ENCODE peak calls at places on chromosomes 5 and 9, in seven cellular contexts. U, E, H, K, D, G and P are unnamed samples. For H3K4me1 and H3K9me3, the result is how much of the 10 kb centered on the place peaks cover.

GRCh38 chr5:76908166-76908565 is 44.7 kb upstream of the CRHBP start:
- DNase-seq in U (no peak), E (no peak), H (no peak), K (no peak), D (no peak), G (no peak), P (no peak)

GRCh38 chr5:60435808-60436207 is 264.2 kb downstream of the DEPDC1B start:
- DNase-seq in U (no peak), E (no peak), H (no peak), K (no peak), D (no peak), G (no peak), P (peak)

GRCh38 chr5:26482817-26483375 is 555.5 kb downstream of the CDH9 start:
- DNase-seq in U (peak), E (no peak), H (no peak), K (peak), D (peak), G (no peak), P (peak)

GRCh38 chr5:32476891-32477290 is 32.4 kb upstream of the ZFR start:
- DNase-seq in U (no peak), E (no peak), H (no peak), K (no peak), D (no peak), G (no peak), P (no peak)

GRCh38 chr5:64947031-64947430 is 178.3 kb downstream of the CWC27 start:
- DNase-seq in U (no peak), E (no peak), H (no peak), K (no peak), D (peak), G (no peak), P (peak)

GRCh38 chr9:35757527-35758275 is 3.6 kb upstream of the MSMP start:
- DNase-seq in U (no peak), E (no peak), H (no peak), K (no peak), D (no peak), G (no peak), P (no peak)

GRCh38 chr5:150918613-150919012 is 13.8 kb upstream of the ZNF300 start:
- DNase-seq in U (no peak), E (no peak), H (no peak), K (no peak), D (no peak), G (no peak), P (no peak)

GRCh38 chr9:109422641-109423040 is 75.5 kb downstream of the PTPN3 start:
- DNase-seq in U (no peak), E (no peak), H (no peak), K (no peak), D (no peak), G (no peak), P (no peak)

GRCh38 chr9:589723-590122 is 251.8 kb upstream of the DMRT1 start:
- DNase-seq in U (no peak), E (no peak), H (no peak), K (no peak), D (no peak), G (no peak), P (peak)

GRCh38 chr5:60507687-60508086 is 192.3 kb downstream of the DEPDC1B start:
- DNase-seq in U (no peak), E (no peak), H (no peak), K (no peak), D (no peak), G (no peak), P (peak)

GRCh38 chr5:2149196-2149541 is 266.4 kb upstream of the IRX4 start:
- DNase-seq in U (no peak), E (no peak), H (no peak), K (no peak), D (no peak), G (no peak), P (peak)

GRCh38 chr5:112569596-112569995 is 150.5 kb upstream of the EPB41L4A start:
- DNase-seq in U (no peak), E (no peak), H (no peak), K (no peak), D (no peak), G (no peak), P (no peak)

GRCh38 chr9:106969696-106970095 is 106.7 kb downstream of the ZNF462 start:
- DNase-seq in U (no peak), E (no peak), H (no peak), K (no peak), D (peak), G (no peak), P (no peak)

GRCh38 chr5:119274767-119275130 is 81.1 kb upstream of the TNFAIP8 start:
- DNase-seq in U (peak), E (no peak), H (no peak), K (no peak), D (no peak), G (no peak), P (no peak)

GRCh38 chr9:35728041-35728971 is 3.7 kb downstream of the TLN1 start:
- DNase-seq in U (no peak), E (peak), H (peak), K (no peak), D (peak), G (peak), P (peak)

GRCh38 chr9:97714435-97714834 is 17.3 kb upstream of the XPA start:
- DNase-seq in U (no peak), E (no peak), H (no peak), K (no peak), D (no peak), G (peak), P (peak)

GRCh38 chr9:126293522-126293889 is 33.1 kb upstream of the MVB12B start:
- DNase-seq in U (no peak), E (no peak), H (no peak), K (no peak), D (no peak), G (no peak), P (no peak)

GRCh38 chr9:127559247-127559680 is 52.8 kb upstream of the STXBP1 start:
- DNase-seq in U (no peak), E (no peak), H (no peak), K (no peak), D (no peak), G (no peak), P (no peak)

GRCh38 chr9:127557466-127557869 is 54.6 kb upstream of the STXBP1 start:
- DNase-seq in U (no peak), E (peak), H (peak), K (no peak), D (peak), G (no peak), P (peak)

GRCh38 chr9:127557998-127558546 is 54.0 kb upstream of the STXBP1 start:
- DNase-seq in U (no peak), E (no peak), H (peak), K (no peak), D (no peak), G (no peak), P (no peak)

GRCh38 chr9:127556871-127557270 is 55.2 kb upstream of the STXBP1 start:
- DNase-seq in U (no peak), E (peak), H (no peak), K (no peak), D (no peak), G (no peak), P (no peak)

DNA sequence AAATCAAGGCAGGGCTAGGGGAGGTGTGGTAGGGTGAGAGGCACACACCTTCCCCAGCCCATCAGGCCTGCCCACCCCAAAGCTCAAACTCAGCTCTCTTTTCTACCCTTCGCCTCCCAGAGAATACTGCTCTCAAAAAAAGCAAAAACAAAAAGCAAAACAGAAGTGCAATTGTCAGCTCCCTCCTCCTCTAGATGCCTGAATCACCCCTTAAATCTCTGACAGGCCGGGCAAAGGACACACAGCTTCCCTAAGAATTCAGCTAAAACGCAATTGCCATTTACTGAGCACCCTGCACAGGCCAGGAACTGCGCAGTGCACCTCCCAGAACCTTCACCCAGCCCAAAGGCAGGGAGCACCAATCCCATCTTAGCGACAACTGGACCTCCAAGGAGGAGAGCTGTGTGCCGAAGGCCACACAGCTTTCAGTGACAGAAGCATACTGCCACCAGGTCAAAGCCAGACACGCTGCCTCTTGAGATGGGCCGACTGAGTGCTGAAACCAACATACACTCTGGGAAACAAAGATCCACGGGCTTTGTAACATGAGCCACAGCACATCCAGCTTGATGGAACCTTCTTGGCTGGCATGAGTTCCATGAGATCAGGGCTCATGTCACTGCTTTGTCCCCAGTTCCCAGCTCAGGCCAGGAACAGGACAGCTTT is 53.4 kb upstream of the STXBP1 start:
- DNase-seq in U (no peak), E (no peak), H (no peak), K (no peak), D (peak), G (no peak), P (no peak)
- H3K4me1 ChIP-seq in U (half or more), E (under half), H (half or more), K (under half), D (under half), G (under half), P (under half)

GRCh38 chr9:11431490-11431889 is 818.7 kb upstream of the PTPRD start:
- DNase-seq in U (no peak), E (no peak), H (no peak), K (no peak), D (no peak), G (no peak), P (no peak)
- H3K9me3 ChIP-seq in U (under half), E (under half), H (under half), K (under half), D (under half), G (under half), P (under half)

DNA sequence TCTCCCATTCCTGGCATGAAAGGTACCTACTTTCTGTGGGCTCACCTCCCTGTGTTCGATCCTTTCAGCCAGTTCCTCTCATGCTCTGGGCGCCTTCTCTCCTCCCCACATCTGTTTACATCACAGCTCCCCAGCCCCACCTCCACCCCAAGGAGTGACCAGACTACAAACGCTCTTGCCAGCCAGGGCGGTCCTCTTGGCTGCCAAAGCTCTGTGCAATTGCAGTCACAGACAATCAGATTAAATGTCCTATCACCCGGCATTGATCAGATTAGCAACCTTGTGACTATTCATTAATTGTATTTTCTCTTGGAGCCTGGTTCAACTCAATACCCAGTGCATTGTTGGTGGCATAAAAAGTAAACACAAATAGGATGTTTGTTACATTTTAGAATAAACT is 211.2 kb upstream of the TBCA start:
- DNase-seq in U (no peak), E (no peak), H (no peak), K (no peak), D (no peak), G (no peak), P (no peak)
- H3K4me1 ChIP-seq in U (under half), E (under half), H (under half), K (under half), D (under half), G (under half), P (under half)

GRCh38 chr5:63794296-63794695 is 167.9 kb downstream of the HTR1A start:
- DNase-seq in U (no peak), E (no peak), H (no peak), K (no peak), D (no peak), G (no peak), P (no peak)
- H3K9me3 ChIP-seq in U (under half), E (under half), H (under half), K (under half), D (under half), G (under half), P (under half)

GRCh38 chr5:158770506-158770905 is 329.2 kb downstream of the EBF1 start:
- DNase-seq in U (no peak), E (no peak), H (no peak), K (peak), D (no peak), G (no peak), P (peak)

GRCh38 chr5:158769702-158770101 is 330.0 kb downstream of the EBF1 start:
- DNase-seq in U (no peak), E (no peak), H (no peak), K (no peak), D (no peak), G (no peak), P (no peak)

GRCh38 chr5:158776681-158777080 is 323.0 kb downstream of the EBF1 start:
- DNase-seq in U (no peak), E (no peak), H (no peak), K (no peak), D (no peak), G (no peak), P (no peak)

GRCh38 chr5:158769079-158769478 is 330.6 kb downstream of the EBF1 start:
- DNase-seq in U (no peak), E (no peak), H (no peak), K (no peak), D (no peak), G (no peak), P (no peak)

DNA sequence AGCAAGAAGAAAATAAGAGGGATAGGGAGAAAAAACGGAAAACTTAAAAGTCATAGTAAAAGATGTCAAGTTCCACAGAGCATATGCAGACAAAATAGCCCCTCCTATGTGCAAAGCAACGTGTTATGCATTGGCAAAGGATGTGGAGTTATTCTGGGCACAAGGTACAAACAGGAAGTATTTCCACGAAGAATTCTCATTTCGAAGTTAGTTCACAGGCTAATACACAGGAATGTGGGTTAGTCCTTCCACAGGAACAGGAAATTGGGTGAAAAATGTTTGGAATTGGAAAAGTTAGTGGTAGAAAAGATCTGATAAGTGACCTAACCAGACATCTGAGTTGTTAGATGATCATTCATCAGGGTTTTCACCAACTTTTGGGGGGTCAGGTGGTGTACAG is 326.6 kb downstream of the EBF1 start:
- DNase-seq in U (no peak), E (no peak), H (no peak), K (no peak), D (no peak), G (no peak), P (no peak)
- H3K4me1 ChIP-seq in U (under half), E (under half), H (under half), K (under half), D (under half), G (under half), P (under half)

GRCh38 chr5:18091758-18092157 is 457.5 kb downstream of the TAF11L14 start:
- DNase-seq in U (peak), E (no peak), H (no peak), K (no peak), D (no peak), G (no peak), P (no peak)

GRCh38 chr5:18090177-18090576 is 455.9 kb downstream of the TAF11L14 start:
- DNase-seq in U (no peak), E (no peak), H (no peak), K (no peak), D (no peak), G (no peak), P (no peak)

DNA sequence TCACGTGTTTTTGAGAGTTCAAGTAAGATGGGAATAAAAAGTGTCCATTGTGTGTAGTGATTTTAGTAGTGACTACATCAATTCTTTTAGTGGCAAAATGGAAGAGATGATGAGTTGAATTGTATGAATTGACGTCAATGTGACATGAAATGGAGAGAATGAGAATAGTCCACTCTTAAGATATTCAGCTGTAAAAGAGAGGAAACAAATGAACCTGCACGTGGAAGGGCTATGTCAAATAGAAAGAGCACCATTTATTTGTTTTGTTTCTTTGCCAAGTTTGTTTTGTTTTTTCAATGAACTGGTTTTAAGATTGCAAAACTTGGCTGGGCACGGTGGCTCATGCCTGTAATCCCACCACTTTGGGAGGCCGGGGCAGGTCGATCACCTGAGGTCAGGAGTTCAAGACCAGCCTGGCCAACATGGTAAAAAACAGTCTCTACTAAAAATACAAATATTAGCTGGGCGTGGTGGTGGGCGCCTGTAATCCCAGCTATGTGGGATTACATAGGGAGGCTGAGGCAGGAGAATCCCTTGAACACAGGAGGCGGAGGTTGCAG is 453.8 kb downstream of the TAF11L14 start:
- DNase-seq in U (no peak), E (no peak), H (no peak), K (no peak), D (no peak), G (no peak), P (no peak)
- H3K9me3 ChIP-seq in U (under half), E (under half), H (under half), K (under half), D (under half), G (under half), P (under half)

GRCh38 chr9:33165263-33166151 is 1.6 kb downstream of the B4GALT1 start:
- DNase-seq in U (no peak), E (no peak), H (no peak), K (no peak), D (peak), G (peak), P (peak)

GRCh38 chr9:33166263-33167083 is 663 bp downstream of the B4GALT1 start:
- DNase-seq in U (no peak), E (peak), H (no peak), K (no peak), D (no peak), G (no peak), P (peak)

GRCh38 chr9:33163433-33164137 is 3.6 kb downstream of the B4GALT1 start:
- DNase-seq in U (no peak), E (no peak), H (no peak), K (no peak), D (no peak), G (no peak), P (no peak)

GRCh38 chr9:33162721-33163311 is 4.3 kb downstream of the B4GALT1 start:
- DNase-seq in U (no peak), E (peak), H (no peak), K (no peak), D (no peak), G (no peak), P (peak)

DNA sequence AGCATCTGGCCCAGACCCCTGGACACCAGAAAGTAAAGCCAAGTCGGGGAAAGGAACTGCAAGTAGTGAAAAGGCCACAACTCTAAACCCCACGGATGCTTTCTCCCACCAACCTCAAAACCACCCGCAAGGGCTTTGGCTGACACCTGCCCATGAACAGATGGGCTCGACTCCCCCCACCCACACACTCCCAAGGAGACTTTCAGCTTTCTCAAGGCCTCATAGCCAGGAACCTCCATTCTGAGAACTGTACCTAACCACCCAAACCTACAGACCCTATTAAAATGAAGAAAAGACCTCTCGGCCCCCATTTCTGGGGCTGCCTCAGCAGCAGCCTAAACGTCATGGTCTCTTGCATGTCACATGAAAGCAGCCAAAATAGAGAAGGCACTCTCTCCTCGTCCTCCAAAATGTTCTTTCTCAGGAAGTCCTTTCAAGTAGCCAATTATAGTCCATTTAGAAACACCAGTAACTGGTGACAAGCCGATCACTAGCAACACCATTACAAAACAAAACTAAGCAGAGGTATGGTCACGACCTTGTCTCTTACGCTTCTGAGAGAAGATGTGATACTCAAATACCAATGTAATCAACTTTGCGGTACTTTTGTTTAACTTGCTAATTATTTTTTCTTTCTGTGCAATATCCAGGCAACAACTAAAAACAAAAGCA is 2.9 kb downstream of the B4GALT1 start:
- DNase-seq in U (no peak), E (no peak), H (no peak), K (no peak), D (peak), G (peak), P (no peak)
- H3K4me1 ChIP-seq in U (half or more), E (half or more), H (half or more), K (under half), D (half or more), G (half or more), P (half or more)

GRCh38 chr5:141343953-141344463 is 379 bp downstream of the PCDHGA3 start:
- DNase-seq in U (no peak), E (no peak), H (no peak), K (no peak), D (no peak), G (no peak), P (no peak)
- H3K9me3 ChIP-seq in U (under half), E (under half), H (under half), K (under half), D (under half), G (under half), P (under half)

GRCh38 chr9:16622541-16622940 is 247.9 kb downstream of the BNC2 start:
- DNase-seq in U (no peak), E (no peak), H (no peak), K (no peak), D (no peak), G (no peak), P (no peak)
- H3K4me1 ChIP-seq in U (under half), E (under half), H (under half), K (under half), D (under half), G (under half), P (under half)

DNA sequence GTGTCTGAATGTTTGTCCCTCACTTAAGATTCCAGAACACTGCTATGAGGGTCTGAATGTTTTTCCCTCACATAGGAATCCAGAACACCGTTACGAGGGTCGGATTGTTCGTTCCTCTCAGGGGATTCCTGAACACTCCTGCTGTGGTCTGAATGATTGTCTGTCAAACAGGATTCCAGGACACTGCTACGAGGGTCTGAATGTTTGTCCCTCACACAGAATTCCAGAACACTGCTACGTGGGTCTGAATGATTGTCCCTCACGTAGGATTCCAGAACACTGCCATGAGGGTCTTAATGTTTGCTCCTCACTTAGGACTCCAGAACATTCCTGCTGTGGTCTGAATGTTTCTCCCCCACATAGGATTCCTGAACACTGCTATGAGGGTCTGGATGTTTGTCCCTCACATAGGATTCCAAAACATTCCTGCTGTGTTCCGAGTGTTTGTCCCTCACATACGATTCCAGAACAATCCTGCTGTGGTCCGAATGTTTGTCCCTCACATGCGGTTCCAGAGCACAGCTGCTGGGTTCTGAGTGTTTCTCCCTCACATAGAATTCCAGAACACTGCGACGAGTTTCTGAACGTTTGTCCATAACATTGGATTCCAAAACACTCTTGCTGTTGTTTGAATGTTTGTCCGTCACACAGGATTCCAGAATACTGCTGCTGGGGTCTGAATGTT is 199.5 kb downstream of the FOXD4L6 start:
- DNase-seq in U (no peak), E (no peak), H (no peak), K (no peak), D (no peak), G (no peak), P (no peak)
- H3K9me3 ChIP-seq in U (under half), E (half or more), H (under half), K (under half), D (under half), G (under half), P (under half)